ENCODE peak calls at places on chromosomes 11 and 22, in eight cellular contexts. One of them, this sample, is unnamed.

GRCh38 chr22:47395481-47395880 is 633.0 kb downstream of the TBC1D22A start:
- DNase-seq in cardiac muscle cell: peak
- DNase-seq in RPMI7951: peak
- DNase-seq in CD8-positive, alpha-beta T cell: no peak
- DNase-seq in naive thymus-derived CD8-positive, alpha-beta T cell: no peak
- DNase-seq in SK-N-DZ: no peak
- DNase-seq in HFF-Myc: no peak
- DNase-seq in activated T-cell treated with anti-CD3 and anti-CD28 coated beads for 1 hour: no peak
- DNase-seq in this sample: no peak

GRCh38 chr11:116828632-116829524 is 829 bp upstream of the APOC3 start:
- DNase-seq in activated T-cell treated with anti-CD3 and anti-CD28 coated beads for 1 hour: no peak
- DNase-seq in naive thymus-derived CD8-positive, alpha-beta T cell: no peak
- DNase-seq in SK-N-DZ: peak
- DNase-seq in HFF-Myc: no peak
- DNase-seq in CD8-positive, alpha-beta T cell: no peak
- DNase-seq in RPMI7951: no peak
- DNase-seq in cardiac muscle cell: no peak
- DNase-seq in this sample: no peak

GRCh38 chr22:37146507-37147180 is 3.1 kb downstream of the IL2RB start:
- DNase-seq in naive thymus-derived CD8-positive, alpha-beta T cell: no peak
- DNase-seq in CD8-positive, alpha-beta T cell: no peak
- DNase-seq in cardiac muscle cell: no peak
- DNase-seq in activated T-cell treated with anti-CD3 and anti-CD28 coated beads for 1 hour: no peak
- DNase-seq in SK-N-DZ: no peak
- DNase-seq in HFF-Myc: no peak
- DNase-seq in RPMI7951: no peak
- DNase-seq in this sample: no peak

GRCh38 chr22:26892401-26893033 is 235.1 kb downstream of the MIAT start:
- DNase-seq in activated T-cell treated with anti-CD3 and anti-CD28 coated beads for 1 hour: no peak
- DNase-seq in SK-N-DZ: no peak
- DNase-seq in HFF-Myc: no peak
- DNase-seq in RPMI7951: peak
- DNase-seq in naive thymus-derived CD8-positive, alpha-beta T cell: no peak
- DNase-seq in cardiac muscle cell: no peak
- DNase-seq in CD8-positive, alpha-beta T cell: no peak
- DNase-seq in this sample: no peak

GRCh38 chr11:66728760-66729385 is at the start of gene SPTBN2:
- DNase-seq in naive thymus-derived CD8-positive, alpha-beta T cell: no peak
- DNase-seq in SK-N-DZ: peak
- DNase-seq in RPMI7951: no peak
- DNase-seq in cardiac muscle cell: peak
- DNase-seq in HFF-Myc: no peak
- DNase-seq in CD8-positive, alpha-beta T cell: no peak
- DNase-seq in activated T-cell treated with anti-CD3 and anti-CD28 coated beads for 1 hour: no peak
- DNase-seq in this sample: no peak

GRCh38 chr11:117823941-117824420 is 563 bp downstream of the FXYD2 start:
- DNase-seq in naive thymus-derived CD8-positive, alpha-beta T cell: no peak
- DNase-seq in SK-N-DZ: no peak
- DNase-seq in RPMI7951: peak
- DNase-seq in CD8-positive, alpha-beta T cell: no peak
- DNase-seq in cardiac muscle cell: peak
- DNase-seq in activated T-cell treated with anti-CD3 and anti-CD28 coated beads for 1 hour: no peak
- DNase-seq in HFF-Myc: no peak
- DNase-seq in this sample: no peak

GRCh38 chr11:112025682-112026081 is 474 bp downstream of the DLAT start:
- DNase-seq in naive thymus-derived CD8-positive, alpha-beta T cell: no peak
- DNase-seq in RPMI7951: peak
- DNase-seq in SK-N-DZ: peak
- DNase-seq in CD8-positive, alpha-beta T cell: no peak
- DNase-seq in cardiac muscle cell: no peak
- DNase-seq in activated T-cell treated with anti-CD3 and anti-CD28 coated beads for 1 hour: no peak
- DNase-seq in HFF-Myc: no peak
- DNase-seq in this sample: no peak

GRCh38 chr11:71425851-71426250 is 22.3 kb downstream of the DHCR7 start:
- DNase-seq in RPMI7951: peak
- DNase-seq in naive thymus-derived CD8-positive, alpha-beta T cell: no peak
- DNase-seq in HFF-Myc: no peak
- DNase-seq in cardiac muscle cell: no peak
- DNase-seq in activated T-cell treated with anti-CD3 and anti-CD28 coated beads for 1 hour: no peak
- DNase-seq in SK-N-DZ: no peak
- DNase-seq in CD8-positive, alpha-beta T cell: no peak
- DNase-seq in this sample: no peak

GRCh38 chr11:128776434-128777284 is 82.8 kb downstream of the FLI1 start:
- DNase-seq in cardiac muscle cell: peak
- DNase-seq in activated T-cell treated with anti-CD3 and anti-CD28 coated beads for 1 hour: no peak
- DNase-seq in CD8-positive, alpha-beta T cell: no peak
- DNase-seq in SK-N-DZ: no peak
- DNase-seq in HFF-Myc: no peak
- DNase-seq in naive thymus-derived CD8-positive, alpha-beta T cell: peak
- DNase-seq in RPMI7951: no peak
- DNase-seq in this sample: no peak